ENCODE peak calls at places on chromosome 2, in five cellular contexts. One of them, this sample, is unnamed.

GRCh38 chr2:111716901-111717635 is 166.9 kb downstream of the ANAPC1 start:
- DNase-seq in OCI-LY7: no peak
- DNase-seq in right atrium auricular region: no peak
- DNase-seq in IMR-90: no peak
- DNase-seq in left ventricle myocardium inferior: no peak
- DNase-seq in this sample: no peak

GRCh38 chr2:118351796-118352195 is 263.5 kb downstream of the INSIG2 start:
- DNase-seq in IMR-90: no peak
- DNase-seq in left ventricle myocardium inferior: no peak
- DNase-seq in right atrium auricular region: no peak
- DNase-seq in OCI-LY7: no peak
- DNase-seq in this sample: no peak

GRCh38 chr2:156864230-156864629 is 393.3 kb upstream of the GALNT5 start:
- DNase-seq in left ventricle myocardium inferior: no peak
- DNase-seq in OCI-LY7: no peak
- DNase-seq in right atrium auricular region: no peak
- DNase-seq in IMR-90: peak
- DNase-seq in this sample: no peak

GRCh38 chr2:14451312-14451711 is 181.2 kb upstream of the LRATD1 start:
- DNase-seq in left ventricle myocardium inferior: no peak
- DNase-seq in OCI-LY7: no peak
- DNase-seq in right atrium auricular region: no peak
- DNase-seq in IMR-90: no peak
- DNase-seq in this sample: no peak

GRCh38 chr2:263774-264492 is at the start of gene SH3YL1:
- DNase-seq in left ventricle myocardium inferior: no peak
- DNase-seq in right atrium auricular region: no peak
- DNase-seq in OCI-LY7: no peak
- DNase-seq in IMR-90: no peak
- DNase-seq in this sample: no peak

GRCh38 chr2:204725693-204726092 is 180.4 kb downstream of the PARD3B start:
- DNase-seq in OCI-LY7: no peak
- DNase-seq in right atrium auricular region: no peak
- DNase-seq in IMR-90: no peak
- DNase-seq in left ventricle myocardium inferior: no peak
- DNase-seq in this sample: no peak

GRCh38 chr2:75311993-75312392 is 112.7 kb upstream of the TACR1 start:
- DNase-seq in OCI-LY7: peak
- DNase-seq in IMR-90: no peak
- DNase-seq in right atrium auricular region: no peak
- DNase-seq in left ventricle myocardium inferior: no peak
- DNase-seq in this sample: no peak

GRCh38 chr2:106953236-106953635 is 67.3 kb upstream of the ST6GAL2 start:
- DNase-seq in left ventricle myocardium inferior: no peak
- DNase-seq in OCI-LY7: no peak
- DNase-seq in IMR-90: no peak
- DNase-seq in right atrium auricular region: no peak
- DNase-seq in this sample: no peak

GRCh38 chr2:121005512-121005911 is 269.8 kb downstream of the GLI2 start:
- DNase-seq in IMR-90: no peak
- DNase-seq in OCI-LY7: no peak
- DNase-seq in right atrium auricular region: no peak
- DNase-seq in left ventricle myocardium inferior: no peak
- DNase-seq in this sample: no peak

GRCh38 chr2:28030600-28030999 is 140.1 kb downstream of the BABAM2 start:
- DNase-seq in IMR-90: no peak
- DNase-seq in OCI-LY7: no peak
- DNase-seq in left ventricle myocardium inferior: peak
- DNase-seq in right atrium auricular region: no peak
- DNase-seq in this sample: no peak

GRCh38 chr2:158755738-158756137 is 39.4 kb upstream of the DAPL1 start:
- DNase-seq in right atrium auricular region: no peak
- DNase-seq in OCI-LY7: no peak
- DNase-seq in IMR-90: no peak
- DNase-seq in left ventricle myocardium inferior: no peak
- DNase-seq in this sample: no peak

GRCh38 chr2:7084601-7085000 is 167.4 kb downstream of the RNF144A start:
- DNase-seq in IMR-90: no peak
- DNase-seq in left ventricle myocardium inferior: no peak
- DNase-seq in OCI-LY7: no peak
- DNase-seq in right atrium auricular region: no peak
- DNase-seq in this sample: peak

GRCh38 chr2:37920570-37920969 is 4.5 kb upstream of the RMDN2 start:
- DNase-seq in right atrium auricular region: no peak
- DNase-seq in IMR-90: peak
- DNase-seq in OCI-LY7: no peak
- DNase-seq in left ventricle myocardium inferior: no peak
- DNase-seq in this sample: peak

GRCh38 chr2:161138429-161138828 is 21.8 kb upstream of the TANK start:
- DNase-seq in right atrium auricular region: no peak
- DNase-seq in OCI-LY7: peak
- DNase-seq in left ventricle myocardium inferior: no peak
- DNase-seq in IMR-90: no peak
- DNase-seq in this sample: no peak

GRCh38 chr2:177282101-177282573 is 17.6 kb upstream of the NFE2L2 start:
- DNase-seq in IMR-90: peak
- DNase-seq in left ventricle myocardium inferior: peak
- DNase-seq in right atrium auricular region: no peak
- DNase-seq in OCI-LY7: no peak
- DNase-seq in this sample: peak

GRCh38 chr2:18156002-18156401 is 277.5 kb downstream of the KCNS3 start:
- DNase-seq in right atrium auricular region: no peak
- DNase-seq in left ventricle myocardium inferior: no peak
- DNase-seq in OCI-LY7: no peak
- DNase-seq in IMR-90: no peak
- DNase-seq in this sample: no peak

GRCh38 chr2:218871345-218872302 is 9.0 kb upstream of the WNT10A start:
- DNase-seq in left ventricle myocardium inferior: no peak
- DNase-seq in OCI-LY7: no peak
- DNase-seq in IMR-90: no peak
- DNase-seq in right atrium auricular region: no peak
- DNase-seq in this sample: no peak

GRCh38 chr2:64661770-64662169 is 8.1 kb upstream of the SERTAD2 start:
- DNase-seq in right atrium auricular region: no peak
- DNase-seq in OCI-LY7: peak
- DNase-seq in IMR-90: no peak
- DNase-seq in left ventricle myocardium inferior: no peak
- DNase-seq in this sample: no peak

GRCh38 chr2:85718006-85718391 is 23.8 kb downstream of the GNLY start:
- DNase-seq in IMR-90: no peak
- DNase-seq in OCI-LY7: no peak
- DNase-seq in right atrium auricular region: no peak
- DNase-seq in left ventricle myocardium inferior: no peak
- DNase-seq in this sample: no peak

GRCh38 chr2:213238753-213239591 is 45.3 kb upstream of the SPAG16 start:
- DNase-seq in OCI-LY7: no peak
- DNase-seq in left ventricle myocardium inferior: no peak
- DNase-seq in right atrium auricular region: no peak
- DNase-seq in IMR-90: peak
- DNase-seq in this sample: peak

GRCh38 chr2:241860184-241861078 is 1.7 kb upstream of the PDCD1 start:
- DNase-seq in right atrium auricular region: no peak
- DNase-seq in left ventricle myocardium inferior: peak
- DNase-seq in IMR-90: no peak
- DNase-seq in OCI-LY7: no peak
- DNase-seq in this sample: no peak

GRCh38 chr2:229714080-229714735 is at the start of gene DNER:
- DNase-seq in OCI-LY7: peak
- DNase-seq in IMR-90: no peak
- DNase-seq in left ventricle myocardium inferior: no peak
- DNase-seq in right atrium auricular region: no peak
- DNase-seq in this sample: no peak
- H3K4me3 ChIP-seq in OCI-LY7: no peak
- H3K4me3 ChIP-seq in IMR-90: peak
- H3K4me3 ChIP-seq in left ventricle myocardium inferior: peak
- H3K4me3 ChIP-seq in right atrium auricular region: peak
- H3K4me3 ChIP-seq in this sample: peak

DNA sequence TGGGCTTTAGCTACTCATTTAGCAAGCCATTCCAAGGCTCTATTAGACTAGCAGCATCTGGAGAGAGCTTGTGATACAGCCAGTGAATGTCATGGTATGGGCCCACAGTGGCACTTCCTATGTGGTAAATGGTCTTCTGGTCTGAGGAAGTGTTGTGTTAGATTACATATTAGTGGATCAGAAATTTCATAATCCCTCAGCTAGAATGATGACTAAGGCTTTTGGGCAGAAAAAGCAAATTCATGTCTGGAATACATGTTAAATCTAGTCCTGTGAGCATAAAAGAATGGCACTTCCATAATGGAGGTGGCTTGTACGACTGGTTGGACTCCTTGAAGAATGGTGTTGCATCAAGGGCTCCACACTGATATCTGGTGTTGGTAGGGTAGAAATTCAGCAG is 436.8 kb upstream of the CWC22 start:
- DNase-seq in IMR-90: no peak
- DNase-seq in right atrium auricular region: no peak
- DNase-seq in left ventricle myocardium inferior: no peak
- DNase-seq in OCI-LY7: no peak
- DNase-seq in this sample: no peak
- TF ChIP-seq CTCF in IMR-90: no peak
- TF ChIP-seq CTCF in right atrium auricular region: no peak
- TF ChIP-seq CTCF in left ventricle myocardium inferior: no peak
- TF ChIP-seq CTCF in OCI-LY7: no peak
- TF ChIP-seq CTCF in this sample: no peak

DNA sequence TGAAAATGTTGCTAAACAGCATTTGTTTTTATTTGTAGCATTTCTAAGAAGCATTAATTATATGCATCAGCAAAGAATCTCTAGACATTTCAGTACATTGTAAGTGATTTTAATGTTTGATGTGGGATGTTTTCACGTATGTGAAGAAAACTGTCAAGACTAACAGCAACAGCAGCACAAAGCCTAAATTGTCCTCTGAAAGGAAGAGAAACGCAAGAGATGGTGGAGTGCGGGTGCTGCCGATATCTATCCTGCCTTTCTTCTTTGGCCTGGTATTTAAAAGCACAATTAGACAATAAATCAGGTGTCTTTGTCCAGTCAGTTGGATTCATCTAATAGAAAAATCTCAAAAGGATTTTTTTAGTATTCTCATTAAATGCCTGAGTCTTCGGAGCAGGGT is 3.1 kb downstream of the TWIST2 start:
- DNase-seq in OCI-LY7: no peak
- DNase-seq in IMR-90: no peak
- DNase-seq in left ventricle myocardium inferior: no peak
- DNase-seq in right atrium auricular region: no peak
- DNase-seq in this sample: no peak
- H3K4me3 ChIP-seq in OCI-LY7: no peak
- H3K4me3 ChIP-seq in IMR-90: no peak
- H3K4me3 ChIP-seq in left ventricle myocardium inferior: no peak
- H3K4me3 ChIP-seq in right atrium auricular region: no peak
- H3K4me3 ChIP-seq in this sample: no peak

GRCh38 chr2:239919779-239920545 is 105.2 kb downstream of the NDUFA10 start:
- DNase-seq in right atrium auricular region: peak
- DNase-seq in left ventricle myocardium inferior: peak
- DNase-seq in OCI-LY7: no peak
- DNase-seq in IMR-90: no peak
- DNase-seq in this sample: no peak

GRCh38 chr2:239916205-239917127 is 108.7 kb downstream of the NDUFA10 start:
- DNase-seq in left ventricle myocardium inferior: no peak
- DNase-seq in right atrium auricular region: peak
- DNase-seq in IMR-90: no peak
- DNase-seq in OCI-LY7: no peak
- DNase-seq in this sample: no peak

GRCh38 chr2:239917957-239918481 is 107.1 kb downstream of the NDUFA10 start:
- DNase-seq in right atrium auricular region: no peak
- DNase-seq in left ventricle myocardium inferior: no peak
- DNase-seq in IMR-90: no peak
- DNase-seq in OCI-LY7: no peak
- DNase-seq in this sample: no peak

GRCh38 chr2:239918749-239919148 is 106.4 kb downstream of the NDUFA10 start:
- DNase-seq in IMR-90: no peak
- DNase-seq in right atrium auricular region: peak
- DNase-seq in OCI-LY7: no peak
- DNase-seq in left ventricle myocardium inferior: no peak
- DNase-seq in this sample: no peak

DNA sequence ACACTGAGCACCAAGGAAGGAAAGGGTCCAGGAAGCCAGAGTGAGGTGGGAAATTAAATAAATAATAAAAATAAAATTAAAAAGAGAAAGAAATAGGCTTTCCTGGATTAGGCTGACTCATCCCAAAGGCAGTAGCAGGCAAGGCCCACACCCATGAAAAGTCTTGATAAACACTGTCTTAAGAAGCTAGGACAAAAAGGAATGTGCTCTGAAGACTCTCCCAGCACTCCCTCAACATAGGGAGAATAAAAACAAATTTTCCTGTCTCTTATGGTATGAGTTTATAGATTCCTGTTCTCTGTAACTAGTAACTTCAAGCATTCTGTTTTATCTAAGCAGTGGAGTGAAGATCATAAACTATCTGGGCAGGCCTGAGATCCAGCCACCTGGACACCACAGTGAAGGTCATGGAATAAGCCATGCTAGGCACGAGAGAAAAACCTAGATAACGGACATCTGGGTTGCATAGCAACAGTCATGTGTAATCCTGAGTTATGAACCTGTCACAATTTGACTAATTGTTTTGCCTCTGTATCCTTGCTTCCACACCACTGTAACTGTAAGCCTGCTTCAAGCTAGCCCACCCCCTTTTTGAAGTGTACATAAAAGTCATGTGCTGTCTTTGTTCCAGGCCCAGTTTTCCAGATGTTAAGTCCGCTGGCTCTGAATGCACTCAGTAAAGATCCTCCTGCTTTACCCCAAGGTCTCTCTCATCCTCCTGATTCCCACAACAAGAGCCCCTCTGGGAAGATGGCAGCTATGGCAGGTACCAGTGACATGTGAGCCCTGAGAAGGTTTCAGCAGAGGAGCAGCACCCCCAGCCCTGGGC is 107.8 kb downstream of the NDUFA10 start:
- DNase-seq in IMR-90: no peak
- DNase-seq in right atrium auricular region: peak
- DNase-seq in OCI-LY7: peak
- DNase-seq in left ventricle myocardium inferior: no peak
- DNase-seq in this sample: no peak
- TF ChIP-seq CTCF in IMR-90: no peak
- TF ChIP-seq CTCF in right atrium auricular region: no peak
- TF ChIP-seq CTCF in OCI-LY7: no peak
- TF ChIP-seq CTCF in left ventricle myocardium inferior: no peak
- TF ChIP-seq CTCF in this sample: no peak

DNA sequence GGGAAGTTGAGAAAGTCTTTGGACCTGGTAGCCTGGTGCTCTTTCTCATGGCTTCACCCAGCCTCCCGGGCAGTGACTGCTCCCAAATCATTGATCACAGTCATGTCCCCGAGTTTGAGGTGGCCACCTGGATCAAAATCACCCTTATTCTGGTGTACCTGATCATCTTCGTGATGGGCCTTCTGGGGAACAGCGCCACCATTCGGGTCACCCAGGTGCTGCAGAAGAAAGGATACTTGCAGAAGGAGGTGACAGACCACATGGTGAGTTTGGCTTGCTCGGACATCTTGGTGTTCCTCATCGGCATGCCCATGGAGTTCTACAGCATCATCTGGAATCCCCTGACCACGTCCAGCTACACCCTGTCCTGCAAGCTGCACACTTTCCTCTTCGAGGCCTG is 391 bp downstream of the GPR39 start:
- DNase-seq in IMR-90: no peak
- DNase-seq in left ventricle myocardium inferior: no peak
- DNase-seq in OCI-LY7: no peak
- DNase-seq in right atrium auricular region: no peak
- DNase-seq in this sample: no peak
- H3K4me3 ChIP-seq in IMR-90: no peak
- H3K4me3 ChIP-seq in left ventricle myocardium inferior: peak
- H3K4me3 ChIP-seq in OCI-LY7: no peak
- H3K4me3 ChIP-seq in right atrium auricular region: no peak
- H3K4me3 ChIP-seq in this sample: no peak

This sample was measured in astrocyte of the spinal cord.